ENCODE peak calls at places on chromosomes 3 and 15, in nine cellular contexts. G is CD8-positive, alpha-beta T cell; Y is PC-9; K is ascending aorta; A is sigmoid colon; O is thoracic aorta; Q is heart left ventricle; L is colonic mucosa; E is neuronal stem cell. D is an unnamed sample.

GRCh38 chr3:121786485-121786884 is 36.9 kb upstream of the GOLGB1 start:
- DNase-seq in E (no peak), A (no peak), O (no peak), K (no peak), Y (no peak), G (no peak), L (no peak), Q (no peak), D (no peak)

GRCh38 chr15:65408370-65409283 is 14.1 kb downstream of the IGDCC4 start:
- DNase-seq in A (no peak), O (no peak), K (no peak), Y (no peak), L (no peak), Q (no peak), E (no peak), G (no peak), D (no peak)

GRCh38 chr3:107216711-107217110 is 160.5 kb upstream of the CCDC54 start:
- DNase-seq in A (no peak), Y (peak; percentile 57), O (no peak), Q (peak; percentile 23), G (no peak), K (no peak), E (no peak), L (no peak), D (peak; percentile 48)

GRCh38 chr3:38000965-38001455 is 10.4 kb downstream of the VILL start:
- DNase-seq in G (no peak), E (no peak), Y (no peak), A (peak; percentile 64), K (peak; percentile 7), O (no peak), L (no peak), Q (no peak), D (no peak)

GRCh38 chr3:52056521-52056967 is at the start of gene DUSP7:
- DNase-seq in G (peak; percentile 67), E (peak; percentile 81), Y (peak; percentile 66), K (no peak), L (peak; percentile 70), O (no peak), A (peak; percentile 80), Q (peak; percentile 82), D (peak; percentile 73)

GRCh38 chr3:187968883-187969580 is 184.9 kb upstream of the LPP start:
- DNase-seq in G (no peak), K (no peak), A (no peak), Y (no peak), E (no peak), O (no peak), Q (no peak), L (no peak), D (peak; percentile 37)

GRCh38 chr15:26372712-26373111 is 400.2 kb downstream of the GABRB3 start:
- DNase-seq in G (no peak), Q (no peak), K (no peak), E (peak; percentile 23), Y (no peak), A (no peak), L (no peak), O (no peak), D (no peak)

GRCh38 chr3:54356299-54357037 is 234.1 kb downstream of the CACNA2D3 start:
- DNase-seq in L (no peak), O (peak; percentile 17), K (no peak), E (no peak), A (no peak), G (no peak), Q (peak; percentile 29), Y (no peak), D (peak; percentile 29)

GRCh38 chr3:97256060-97256459 is 441.7 kb downstream of the EPHA6 start:
- DNase-seq in L (no peak), O (no peak), Y (no peak), E (no peak), K (no peak), G (no peak), A (no peak), Q (no peak), D (no peak)

GRCh38 chr15:101120473-101120872 is 131.4 kb downstream of the CHSY1 start:
- DNase-seq in L (no peak), E (no peak), Q (no peak), O (no peak), Y (no peak), A (no peak), G (no peak), K (no peak), D (no peak)

GRCh38 chr15:101121511-101122090 is 130.2 kb downstream of the CHSY1 start:
- DNase-seq in A (peak; percentile 86), Q (peak; percentile 87), O (peak; percentile 31), G (peak; percentile 43), E (peak; percentile 23), K (peak; percentile 29), Y (peak; percentile 3), L (peak; percentile 58), D (peak; percentile 67)

GRCh38 chr15:101122266-101122665 is 129.6 kb downstream of the CHSY1 start:
- DNase-seq in Y (no peak), K (no peak), O (no peak), L (no peak), E (no peak), Q (no peak), A (no peak), G (no peak), D (no peak)

GRCh38 chr15:101122806-101123205 is 129.0 kb downstream of the CHSY1 start:
- DNase-seq in K (no peak), G (no peak), L (no peak), A (no peak), Y (no peak), E (no peak), Q (no peak), O (no peak), D (no peak)

DNA sequence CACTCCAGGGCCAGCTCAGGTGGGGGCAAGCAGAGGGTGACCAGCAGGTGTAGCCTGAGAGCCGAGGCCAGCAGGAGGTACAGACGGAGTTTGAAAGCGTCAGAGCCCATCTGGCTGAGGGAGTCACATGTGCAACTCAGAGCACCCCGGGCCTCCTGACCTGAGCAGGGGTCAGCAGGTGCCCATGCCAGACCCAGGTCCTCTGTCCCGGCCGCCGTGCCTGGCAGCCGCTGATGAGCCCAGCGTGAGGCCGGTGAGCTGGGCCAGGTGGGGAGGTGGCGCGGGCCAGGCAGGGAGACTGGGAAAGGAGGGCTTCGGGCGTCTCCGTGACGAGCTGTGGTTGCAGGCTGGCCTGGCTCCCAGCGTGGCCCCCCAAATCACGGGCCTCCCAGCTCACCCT is 130.9 kb downstream of the CHSY1 start:
- DNase-seq in Q (no peak), G (no peak), A (no peak), O (no peak), Y (no peak), E (no peak), L (no peak), K (no peak), D (no peak)
- H3K27ac ChIP-seq in Q (peak overlapping the region; percentile 76), G (no peak overlapping the region), A (peak overlapping the region; percentile 58), O (peak overlapping the region; percentile 35), Y (no peak overlapping the region), E (no peak overlapping the region), L (peak overlapping the region; percentile 44), K (peak overlapping the region; percentile 84), D (no peak overlapping the region)

DNA sequence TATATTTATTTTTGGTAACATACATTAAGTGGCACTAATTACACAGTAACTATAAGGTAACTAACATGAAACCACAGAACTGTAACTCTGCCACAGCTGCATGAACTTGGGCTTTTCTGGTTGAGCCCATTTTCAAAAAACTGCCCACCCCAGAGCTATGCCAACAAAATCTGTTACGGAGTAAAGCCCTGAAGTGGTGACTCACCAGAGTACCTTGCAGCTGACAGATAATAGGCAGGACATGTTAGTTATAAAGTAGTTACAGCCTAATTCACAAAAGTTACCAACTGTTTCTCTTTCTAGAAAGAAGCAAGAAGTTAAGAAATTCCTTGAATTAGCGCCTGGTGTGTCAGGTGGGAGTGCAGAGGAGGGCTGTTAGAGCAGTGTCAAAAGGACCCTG is 1.5 kb upstream of the GPX1 start:
- DNase-seq in Y (no peak), O (no peak), E (no peak), L (no peak), Q (no peak), A (no peak), K (no peak), G (no peak), D (no peak)
- H3K36me3 ChIP-seq in Y (peaks cover 15% of the 10 kb centered on the region), O (peaks cover 42% of the 10 kb centered on the region), E (peaks cover 32% of the 10 kb centered on the region), L (peaks cover 13% of the 10 kb centered on the region), Q (peaks cover 78% of the 10 kb centered on the region), A (peaks cover 26% of the 10 kb centered on the region), K (peaks cover 67% of the 10 kb centered on the region), G (peaks cover 11% of the 10 kb centered on the region), D (no peaks in the 10 kb centered on the region)

GRCh38 chr3:69251078-69251805 is 128.8 kb upstream of the LMOD3 start:
- DNase-seq in E (no peak), K (no peak), Q (no peak), G (no peak), L (no peak), Y (no peak), O (no peak), A (no peak), D (no peak)

GRCh38 chr3:69249001-69249400 is 126.6 kb upstream of the LMOD3 start:
- DNase-seq in E (no peak), O (no peak), K (no peak), Y (no peak), L (no peak), Q (no peak), A (no peak), G (no peak), D (no peak)

GRCh38 chr3:69252141-69252540 is 129.7 kb upstream of the LMOD3 start:
- DNase-seq in G (no peak), K (no peak), L (no peak), E (no peak), O (no peak), A (no peak), Y (no peak), Q (no peak), D (no peak)

GRCh38 chr3:69248394-69248793 is 126.0 kb upstream of the LMOD3 start:
- DNase-seq in E (no peak), Y (no peak), Q (no peak), O (no peak), K (no peak), A (no peak), L (peak; percentile 22), G (no peak), D (no peak)

DNA sequence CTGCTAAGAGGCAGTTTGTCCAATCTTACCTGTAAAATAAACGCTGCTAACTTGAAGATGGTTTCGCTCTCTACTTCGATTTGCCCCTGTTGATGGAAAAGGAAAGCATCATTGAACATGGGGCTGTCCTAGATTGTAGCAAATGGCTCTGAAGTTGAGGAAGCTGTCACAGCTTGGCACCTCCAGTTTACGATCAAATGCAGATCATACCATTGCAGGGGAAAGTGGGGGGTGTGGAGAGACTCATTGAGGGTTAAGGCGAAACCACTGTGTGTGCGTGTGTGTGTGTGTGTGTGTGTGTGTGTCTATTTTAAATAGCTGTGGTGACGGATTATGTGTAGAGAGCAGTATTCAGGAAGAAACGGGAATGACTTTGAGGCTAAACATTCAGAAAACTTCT is 127.6 kb upstream of the LMOD3 start:
- DNase-seq in K (no peak), Q (no peak), A (no peak), O (no peak), E (peak; percentile 69), L (peak; percentile 91), Y (no peak), G (peak; percentile 12), D (no peak)
- H3K27me3 ChIP-seq in K (no peaks in the 10 kb centered on the region), Q (no peaks in the 10 kb centered on the region), A (no peaks in the 10 kb centered on the region), O (no peaks in the 10 kb centered on the region), E (no peaks in the 10 kb centered on the region), L (no peaks in the 10 kb centered on the region), Y (no peaks in the 10 kb centered on the region), G (no peaks in the 10 kb centered on the region), D (no peaks in the 10 kb centered on the region)

GRCh38 chr3:127589600-127590281 is 792 bp downstream of the TPRA1 start:
- DNase-seq in Q (no peak), K (no peak), Y (no peak), L (peak; percentile 34), G (peak; percentile 12), O (no peak), A (no peak), E (no peak), D (peak; percentile 37)
- H3K27ac ChIP-seq in Q (peak overlapping the region; percentile 93), K (peak overlapping the region; percentile 90), Y (peak overlapping the region; percentile 92), L (peak overlapping the region; percentile 94), G (peak overlapping the region; percentile 68), O (peak overlapping the region; percentile 90), A (peak overlapping the region; percentile 92), E (no peak overlapping the region), D (peak overlapping the region; percentile 92)